ENCODE peak calls at places on chromosomes 16 and 17, in four cellular contexts. One of them, this sample, is unnamed.

GRCh38 chr16:5451641-5452040 is 354.0 kb upstream of the EEF2KMT start:
- DNase-seq in lower lobe of right lung: no peak
- DNase-seq in upper lobe of right lung: no peak
- DNase-seq in neural progenitor cell: no peak
- DNase-seq in this sample: no peak

GRCh38 chr16:21638573-21638975 is 13.8 kb downstream of the IGSF6 start:
- DNase-seq in lower lobe of right lung: no peak
- DNase-seq in upper lobe of right lung: no peak
- DNase-seq in neural progenitor cell: no peak
- DNase-seq in this sample: peak; percentile 42

GRCh38 chr16:30051518-30051917 is 14.0 kb upstream of the ALDOA start:
- DNase-seq in lower lobe of right lung: no peak
- DNase-seq in upper lobe of right lung: no peak
- DNase-seq in neural progenitor cell: no peak
- DNase-seq in this sample: peak; percentile 72

GRCh38 chr17:65690626-65691310 is 129.3 kb upstream of the AXIN2 start:
- DNase-seq in lower lobe of right lung: no peak
- DNase-seq in upper lobe of right lung: no peak
- DNase-seq in neural progenitor cell: no peak
- DNase-seq in this sample: no peak

GRCh38 chr17:70169707-70170597 is 620 bp downstream of the KCNJ2 start:
- DNase-seq in lower lobe of right lung: no peak
- DNase-seq in upper lobe of right lung: no peak
- DNase-seq in neural progenitor cell: no peak
- DNase-seq in this sample: peak; percentile 74

GRCh38 chr16:66444049-66444481 is 17.0 kb downstream of the BEAN1 start:
- DNase-seq in lower lobe of right lung: no peak
- DNase-seq in upper lobe of right lung: no peak
- DNase-seq in neural progenitor cell: peak; percentile 72
- DNase-seq in this sample: no peak

GRCh38 chr17:28018439-28019070 is 23.9 kb upstream of the NLK start:
- DNase-seq in lower lobe of right lung: peak; percentile 52
- DNase-seq in upper lobe of right lung: no peak
- DNase-seq in neural progenitor cell: no peak
- DNase-seq in this sample: no peak

GRCh38 chr16:71526111-71526998 is at the start of gene CHST4:
- DNase-seq in lower lobe of right lung: no peak
- DNase-seq in upper lobe of right lung: no peak
- DNase-seq in neural progenitor cell: peak; percentile 68
- DNase-seq in this sample: peak; percentile 87

GRCh38 chr17:38674013-38674748 is 576 bp downstream of the EPOP start:
- DNase-seq in lower lobe of right lung: peak; percentile 58
- DNase-seq in upper lobe of right lung: peak; percentile 75
- DNase-seq in neural progenitor cell: peak; percentile 65
- DNase-seq in this sample: no peak

GRCh38 chr17:81491761-81492160 is 20.8 kb downstream of the ACTG1 start:
- DNase-seq in lower lobe of right lung: no peak
- DNase-seq in upper lobe of right lung: no peak
- DNase-seq in neural progenitor cell: no peak
- DNase-seq in this sample: no peak

GRCh38 chr17:39178516-39178915 is 12.6 kb upstream of the ARL5C start:
- DNase-seq in lower lobe of right lung: no peak
- DNase-seq in upper lobe of right lung: no peak
- DNase-seq in neural progenitor cell: no peak
- DNase-seq in this sample: no peak

GRCh38 chr17:50176559-50177471 is 11.0 kb downstream of the SGCA start:
- DNase-seq in lower lobe of right lung: no peak
- DNase-seq in upper lobe of right lung: no peak
- DNase-seq in neural progenitor cell: no peak
- DNase-seq in this sample: peak; percentile 23

GRCh38 chr17:45775576-45776011 is 8.5 kb upstream of the CRHR1 start:
- DNase-seq in lower lobe of right lung: no peak
- DNase-seq in upper lobe of right lung: no peak
- DNase-seq in neural progenitor cell: no peak
- DNase-seq in this sample: no peak

GRCh38 chr16:10514369-10515055 is 65.9 kb downstream of the EMP2 start:
- DNase-seq in lower lobe of right lung: no peak
- DNase-seq in upper lobe of right lung: no peak
- DNase-seq in neural progenitor cell: peak; percentile 59
- DNase-seq in this sample: peak; percentile 86

GRCh38 chr17:58344047-58344790 is 7.8 kb downstream of the SUPT4H1 start:
- DNase-seq in lower lobe of right lung: no peak
- DNase-seq in upper lobe of right lung: peak; percentile 55
- DNase-seq in neural progenitor cell: no peak
- DNase-seq in this sample: peak; percentile 48

GRCh38 chr16:55502801-55503366 is 6.0 kb upstream of the LPCAT2 start:
- DNase-seq in lower lobe of right lung: peak; percentile 82
- DNase-seq in upper lobe of right lung: peak; percentile 84
- DNase-seq in neural progenitor cell: peak; percentile 25
- DNase-seq in this sample: peak; percentile 92

GRCh38 chr17:7056386-7056785 is 12.5 kb upstream of the SLC16A11 start:
- DNase-seq in lower lobe of right lung: no peak
- DNase-seq in upper lobe of right lung: no peak
- DNase-seq in neural progenitor cell: no peak
- DNase-seq in this sample: peak; percentile 45

GRCh38 chr17:58277107-58277506 is 3.6 kb downstream of the MPO start:
- DNase-seq in lower lobe of right lung: no peak
- DNase-seq in upper lobe of right lung: no peak
- DNase-seq in neural progenitor cell: peak; percentile 25
- DNase-seq in this sample: peak; percentile 23

GRCh38 chr17:57471941-57472368 is 215.6 kb downstream of the MSI2 start:
- DNase-seq in lower lobe of right lung: no peak
- DNase-seq in upper lobe of right lung: no peak
- DNase-seq in neural progenitor cell: peak; percentile 69
- DNase-seq in this sample: no peak

GRCh38 chr16:84780063-84780462 is 39.7 kb upstream of the CRISPLD2 start:
- DNase-seq in lower lobe of right lung: no peak
- DNase-seq in upper lobe of right lung: no peak
- DNase-seq in neural progenitor cell: no peak
- DNase-seq in this sample: no peak

GRCh38 chr17:80376531-80376930 is 38.4 kb upstream of the ENDOV start:
- DNase-seq in lower lobe of right lung: no peak
- DNase-seq in upper lobe of right lung: no peak
- DNase-seq in neural progenitor cell: no peak
- DNase-seq in this sample: no peak

GRCh38 chr16:46911038-46911437 is 26.9 kb downstream of the GPT2 start:
- DNase-seq in lower lobe of right lung: no peak
- DNase-seq in upper lobe of right lung: no peak
- DNase-seq in neural progenitor cell: no peak
- DNase-seq in this sample: no peak

GRCh38 chr17:43814026-43814425 is 18.9 kb downstream of the MPP3 start:
- DNase-seq in lower lobe of right lung: no peak
- DNase-seq in upper lobe of right lung: no peak
- DNase-seq in neural progenitor cell: no peak
- DNase-seq in this sample: no peak

GRCh38 chr17:15651001-15651582 is 31.6 kb upstream of the FBXW10B start:
- DNase-seq in lower lobe of right lung: no peak
- DNase-seq in upper lobe of right lung: no peak
- DNase-seq in neural progenitor cell: no peak
- DNase-seq in this sample: no peak

GRCh38 chr16:86462334-86463084 is 47.8 kb upstream of the FOXF1 start:
- DNase-seq in lower lobe of right lung: no peak
- DNase-seq in upper lobe of right lung: no peak
- DNase-seq in neural progenitor cell: no peak
- DNase-seq in this sample: peak; percentile 36

GRCh38 chr17:17344507-17345293 is 41.5 kb downstream of the NT5M start:
- DNase-seq in lower lobe of right lung: no peak
- DNase-seq in upper lobe of right lung: peak; percentile 56
- DNase-seq in neural progenitor cell: no peak
- DNase-seq in this sample: no peak

GRCh38 chr17:69723741-69724140 is 309.2 kb downstream of the MAP2K6 start:
- DNase-seq in lower lobe of right lung: no peak
- DNase-seq in upper lobe of right lung: no peak
- DNase-seq in neural progenitor cell: peak; percentile 7
- DNase-seq in this sample: peak; percentile 49

GRCh38 chr17:29929006-29929543 is 953 bp downstream of the SSH2 start:
- DNase-seq in lower lobe of right lung: no peak
- DNase-seq in upper lobe of right lung: no peak
- DNase-seq in neural progenitor cell: peak; percentile 35
- DNase-seq in this sample: peak; percentile 43

GRCh38 chr16:58301052-58301451 is 6.2 kb upstream of the PRSS54 start:
- DNase-seq in lower lobe of right lung: no peak
- DNase-seq in upper lobe of right lung: no peak
- DNase-seq in neural progenitor cell: no peak
- DNase-seq in this sample: no peak

GRCh38 chr16:58307583-58308312 is 12.9 kb upstream of the PRSS54 start:
- DNase-seq in lower lobe of right lung: no peak
- DNase-seq in upper lobe of right lung: no peak
- DNase-seq in neural progenitor cell: no peak
- DNase-seq in this sample: no peak

GRCh38 chr16:58306327-58306726 is 11.5 kb upstream of the PRSS54 start:
- DNase-seq in lower lobe of right lung: no peak
- DNase-seq in upper lobe of right lung: no peak
- DNase-seq in neural progenitor cell: no peak
- DNase-seq in this sample: peak; percentile 72
- TF ChIP-seq CTCF in lower lobe of right lung: peak; percentile 40
- TF ChIP-seq CTCF in upper lobe of right lung: peak; percentile 47
- TF ChIP-seq CTCF in neural progenitor cell: peak; percentile 36
- TF ChIP-seq CTCF in this sample: peak; percentile 72

DNA sequence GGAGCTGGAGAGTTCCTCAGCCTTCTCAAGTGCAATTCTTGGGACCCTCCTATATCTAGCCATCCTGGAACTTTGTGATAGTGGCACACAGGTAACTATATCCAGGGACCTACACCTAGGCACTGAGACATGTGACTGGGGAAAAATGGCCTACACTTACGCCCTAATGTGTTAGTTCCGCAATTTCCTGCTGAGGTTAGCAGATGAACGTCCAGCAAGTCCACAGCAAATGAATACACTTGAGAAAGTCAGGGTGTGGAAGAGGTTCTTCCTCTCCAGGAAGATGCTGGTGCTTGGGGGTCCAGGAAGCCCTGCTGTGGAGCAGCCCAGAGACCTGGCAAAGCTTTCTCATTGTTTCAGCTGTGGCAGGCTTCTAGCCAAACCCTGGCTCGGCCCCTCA is 20.8 kb downstream of the PIK3R5 start:
- DNase-seq in lower lobe of right lung: no peak
- DNase-seq in upper lobe of right lung: no peak
- DNase-seq in neural progenitor cell: no peak
- DNase-seq in this sample: no peak
- H3K4me3 ChIP-seq in lower lobe of right lung: no peak overlapping the region
- H3K4me3 ChIP-seq in upper lobe of right lung: no peak overlapping the region
- H3K4me3 ChIP-seq in neural progenitor cell: no peak overlapping the region
- H3K4me3 ChIP-seq in this sample: no peak overlapping the region

DNA sequence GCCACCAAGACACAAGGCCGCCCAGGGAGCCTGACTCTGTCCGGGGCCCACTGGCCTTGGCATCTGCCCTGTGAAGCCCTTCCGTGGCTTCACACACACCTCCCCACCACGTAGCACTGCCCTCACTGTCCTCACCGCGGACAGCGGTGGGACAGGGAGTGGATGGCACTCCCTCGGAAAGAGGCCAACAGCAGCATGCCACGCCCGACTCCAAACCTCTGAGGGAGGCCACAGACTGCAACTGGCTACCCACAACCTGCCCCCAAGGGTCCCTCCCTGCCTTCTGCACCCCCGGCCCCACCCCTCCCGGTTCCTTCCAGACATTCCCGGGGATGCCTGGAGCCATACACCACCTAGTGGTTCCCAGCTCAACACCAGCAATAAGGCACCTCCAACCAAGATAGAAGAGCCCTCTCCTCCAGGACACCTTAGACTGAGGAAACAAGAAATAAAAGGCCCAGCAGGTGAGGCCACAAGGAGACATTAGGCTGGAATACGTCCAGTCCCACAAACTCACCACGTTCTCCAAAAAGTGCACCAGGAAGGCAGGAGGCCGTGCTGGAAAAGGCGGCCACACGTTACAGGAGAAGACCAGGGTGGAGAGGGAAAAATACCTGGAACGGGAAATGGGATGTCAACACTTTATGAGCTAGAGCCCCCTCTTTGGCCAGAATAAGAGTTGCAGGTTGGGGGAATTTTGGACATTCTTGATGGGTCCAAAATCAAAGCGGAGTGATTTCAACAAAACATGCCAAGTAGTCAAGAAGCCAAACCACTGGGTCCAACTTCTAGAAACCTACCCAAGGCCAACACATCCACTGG is 310.0 kb downstream of the SOX9 start:
- DNase-seq in lower lobe of right lung: no peak
- DNase-seq in upper lobe of right lung: no peak
- DNase-seq in neural progenitor cell: peak; percentile 12
- DNase-seq in this sample: no peak
- TF ChIP-seq CTCF in lower lobe of right lung: no peak
- TF ChIP-seq CTCF in upper lobe of right lung: no peak
- TF ChIP-seq CTCF in neural progenitor cell: peak; percentile 40
- TF ChIP-seq CTCF in this sample: peak; percentile 55

GRCh38 chr17:1628856-1629646 is 417 bp upstream of the SLC43A2 start:
- DNase-seq in lower lobe of right lung: peak; percentile 95
- DNase-seq in upper lobe of right lung: peak; percentile 98
- DNase-seq in neural progenitor cell: peak; percentile 98
- DNase-seq in this sample: peak; percentile 94

GRCh38 chr17:1630662-1631061 is 2.0 kb upstream of the SLC43A2 start:
- DNase-seq in lower lobe of right lung: no peak
- DNase-seq in upper lobe of right lung: no peak
- DNase-seq in neural progenitor cell: no peak
- DNase-seq in this sample: no peak

GRCh38 chr17:1627987-1628855 is at the start of gene SLC43A2:
- DNase-seq in lower lobe of right lung: peak; percentile 91
- DNase-seq in upper lobe of right lung: peak; percentile 94
- DNase-seq in neural progenitor cell: peak; percentile 96
- DNase-seq in this sample: peak; percentile 84

GRCh38 chr17:1627219-1627986 is 1.2 kb downstream of the SLC43A2 start:
- DNase-seq in lower lobe of right lung: peak; percentile 67
- DNase-seq in upper lobe of right lung: peak; percentile 76
- DNase-seq in neural progenitor cell: no peak
- DNase-seq in this sample: no peak

GRCh38 chr17:1629647-1630310 is 1.1 kb upstream of the SLC43A2 start:
- DNase-seq in lower lobe of right lung: peak; percentile 87
- DNase-seq in upper lobe of right lung: peak; percentile 90
- DNase-seq in neural progenitor cell: peak; percentile 54
- DNase-seq in this sample: peak; percentile 50
- H3K4me3 ChIP-seq in lower lobe of right lung: peak overlapping the region; percentile 94
- H3K4me3 ChIP-seq in upper lobe of right lung: peak overlapping the region; percentile 81
- H3K4me3 ChIP-seq in neural progenitor cell: peak overlapping the region; percentile 69
- H3K4me3 ChIP-seq in this sample: peak overlapping the region; percentile 76

GRCh38 chr17:79066963-79067362 is 7.7 kb upstream of the ENGASE start:
- DNase-seq in lower lobe of right lung: no peak
- DNase-seq in upper lobe of right lung: peak; percentile 20
- DNase-seq in neural progenitor cell: no peak
- DNase-seq in this sample: no peak

GRCh38 chr17:79064026-79064425 is 10.6 kb upstream of the ENGASE start:
- DNase-seq in lower lobe of right lung: no peak
- DNase-seq in upper lobe of right lung: no peak
- DNase-seq in neural progenitor cell: no peak
- DNase-seq in this sample: no peak

GRCh38 chr17:79071161-79071560 is 3.5 kb upstream of the ENGASE start:
- DNase-seq in lower lobe of right lung: peak; percentile 6
- DNase-seq in upper lobe of right lung: peak; percentile 7
- DNase-seq in neural progenitor cell: no peak
- DNase-seq in this sample: no peak

GRCh38 chr17:79070266-79070880 is 4.3 kb upstream of the ENGASE start:
- DNase-seq in lower lobe of right lung: peak; percentile 19
- DNase-seq in upper lobe of right lung: peak; percentile 30
- DNase-seq in neural progenitor cell: no peak
- DNase-seq in this sample: no peak

GRCh38 chr17:79065105-79065670 is 9.4 kb upstream of the ENGASE start:
- DNase-seq in lower lobe of right lung: no peak
- DNase-seq in upper lobe of right lung: peak; percentile 51
- DNase-seq in neural progenitor cell: peak; percentile 64
- DNase-seq in this sample: peak; percentile 64
- TF ChIP-seq CTCF in lower lobe of right lung: peak; percentile 72
- TF ChIP-seq CTCF in upper lobe of right lung: peak; percentile 73
- TF ChIP-seq CTCF in neural progenitor cell: peak; percentile 79
- TF ChIP-seq CTCF in this sample: peak; percentile 74

This sample was measured in choroid plexus epithelial cell.